ENCODE peak calls at places on chromosomes 3 and 15, in nine cellular contexts. N, E, J, R, D, B, Q, H and L are unnamed samples.

GRCh38 chr3:168426196-168426595 is 330.5 kb upstream of the GOLIM4 start:
- DNase-seq in N (no peak), E (no peak), J (no peak), R (no peak), D (no peak), B (no peak), Q (peak), H (no peak), L (peak)

GRCh38 chr3:100023150-100023549 is 91.2 kb downstream of the FILIP1L start:
- DNase-seq in N (no peak), E (peak), J (no peak), R (no peak), D (no peak), B (no peak), Q (no peak), H (no peak), L (no peak)

GRCh38 chr15:89500397-89501270 is 4.3 kb upstream of the RHCG start:
- DNase-seq in N (no peak), E (no peak), J (no peak), R (no peak), D (peak), B (no peak), Q (no peak), H (peak), L (no peak)

GRCh38 chr3:86991482-86991815 is 500 bp upstream of the VGLL3 start:
- DNase-seq in N (no peak), E (no peak), J (no peak), R (no peak), D (no peak), B (no peak), Q (no peak), H (no peak), L (no peak)

GRCh38 chr15:80990955-80991354 is 1.3 kb upstream of the MESD start:
- DNase-seq in N (no peak), E (no peak), J (no peak), R (no peak), D (no peak), B (no peak), Q (peak), H (no peak), L (no peak)

GRCh38 chr3:118909751-118910150 is 124.9 kb downstream of the IGSF11 start:
- DNase-seq in N (no peak), E (no peak), J (no peak), R (no peak), D (no peak), B (no peak), Q (peak), H (no peak), L (no peak)

GRCh38 chr3:194481103-194481502 is 5.7 kb downstream of the ATP13A3 start:
- DNase-seq in N (no peak), E (peak), J (no peak), R (no peak), D (no peak), B (no peak), Q (peak), H (peak), L (peak)

GRCh38 chr3:9676780-9677179 is 26.9 kb upstream of the CPNE9 start:
- DNase-seq in N (no peak), E (no peak), J (no peak), R (no peak), D (no peak), B (no peak), Q (no peak), H (no peak), L (no peak)

GRCh38 chr3:160540546-160540945 is 24.8 kb downstream of the KPNA4 start:
- DNase-seq in N (no peak), E (peak), J (no peak), R (no peak), D (no peak), B (no peak), Q (peak), H (no peak), L (peak)

GRCh38 chr3:141646760-141647561 is 91.1 kb upstream of the RNF7 start:
- DNase-seq in N (peak), E (peak), J (peak), R (no peak), D (no peak), B (no peak), Q (peak), H (peak), L (peak)

GRCh38 chr15:72319360-72319984 is 485 bp downstream of the CELF6 start:
- DNase-seq in N (peak), E (peak), J (peak), R (peak), D (peak), B (peak), Q (peak), H (peak), L (peak)

GRCh38 chr3:177410734-177411133 is 213.5 kb upstream of the TBL1XR1 start:
- DNase-seq in N (no peak), E (no peak), J (no peak), R (no peak), D (no peak), B (no peak), Q (no peak), H (no peak), L (no peak)

GRCh38 chr3:34260266-34260990 is 462.0 kb downstream of the PDCD6IP start:
- DNase-seq in N (peak), E (no peak), J (peak), R (no peak), D (no peak), B (peak), Q (peak), H (peak), L (peak)

GRCh38 chr15:63059075-63059474 is 16.5 kb downstream of the TPM1 start:
- DNase-seq in N (no peak), E (no peak), J (no peak), R (no peak), D (no peak), B (no peak), Q (no peak), H (no peak), L (no peak)

GRCh38 chr3:85313380-85313779 is 354.6 kb downstream of the CADM2 start:
- DNase-seq in N (no peak), E (no peak), J (no peak), R (no peak), D (no peak), B (no peak), Q (no peak), H (no peak), L (no peak)

GRCh38 chr3:9859530-9860025 is 15.8 kb upstream of the RPUSD3 start:
- DNase-seq in N (no peak), E (no peak), J (no peak), R (no peak), D (no peak), B (no peak), Q (no peak), H (no peak), L (no peak)

GRCh38 chr3:47017504-47018268 is 38.2 kb downstream of the NBEAL2 start:
- DNase-seq in N (no peak), E (peak), J (no peak), R (no peak), D (no peak), B (no peak), Q (no peak), H (no peak), L (peak)

GRCh38 chr3:192570757-192571156 is 156.6 kb downstream of the FGF12 start:
- DNase-seq in N (no peak), E (no peak), J (no peak), R (no peak), D (no peak), B (no peak), Q (peak), H (peak), L (peak)

GRCh38 chr3:12585181-12585580 is 28.3 kb downstream of the MKRN2 start:
- DNase-seq in N (no peak), E (no peak), J (peak), R (no peak), D (no peak), B (no peak), Q (no peak), H (no peak), L (no peak)

GRCh38 chr3:29764059-29764458 is 483.2 kb downstream of the RBMS3 start:
- DNase-seq in N (no peak), E (peak), J (no peak), R (no peak), D (no peak), B (no peak), Q (peak), H (peak), L (peak)

GRCh38 chr3:69339766-69340165 is 46.1 kb downstream of the FRMD4B start:
- DNase-seq in N (no peak), E (no peak), J (no peak), R (no peak), D (no peak), B (no peak), Q (no peak), H (no peak), L (no peak)

GRCh38 chr3:184347321-184348056 is 10.1 kb downstream of the FAM131A start:
- DNase-seq in N (no peak), E (no peak), J (no peak), R (no peak), D (no peak), B (no peak), Q (peak), H (no peak), L (peak)

GRCh38 chr3:9214599-9214998 is 34.8 kb downstream of the SRGAP3 start:
- DNase-seq in N (no peak), E (peak), J (no peak), R (no peak), D (no peak), B (no peak), Q (peak), H (peak), L (peak)

GRCh38 chr3:126664591-126665214 is 9.8 kb upstream of the TXNRD3 start:
- DNase-seq in N (no peak), E (no peak), J (no peak), R (no peak), D (no peak), B (no peak), Q (peak), H (peak), L (peak)

GRCh38 chr3:88057650-88058321 is 1.0 kb downstream of the CGGBP1 start:
- DNase-seq in N (peak), E (peak), J (no peak), R (no peak), D (no peak), B (no peak), Q (peak), H (peak), L (peak)

GRCh38 chr3:9064853-9065252 is 101.6 kb upstream of the RAD18 start:
- DNase-seq in N (no peak), E (no peak), J (no peak), R (no peak), D (no peak), B (no peak), Q (peak), H (no peak), L (no peak)

GRCh38 chr3:49172616-49173041 is 1.2 kb downstream of the KLHDC8B start:
- DNase-seq in N (no peak), E (no peak), J (no peak), R (no peak), D (no peak), B (no peak), Q (no peak), H (no peak), L (no peak)

GRCh38 chr3:112136959-112137693 is 4.1 kb upstream of the GCSAM start:
- DNase-seq in N (peak), E (peak), J (peak), R (no peak), D (no peak), B (no peak), Q (peak), H (peak), L (peak)

GRCh38 chr15:75043509-75044257 is 20.3 kb downstream of the PPCDC start:
- DNase-seq in N (no peak), E (peak), J (no peak), R (no peak), D (peak), B (peak), Q (peak), H (peak), L (peak)

GRCh38 chr3:107927361-107928083 is 163.3 kb downstream of the CD47 start:
- DNase-seq in N (peak), E (peak), J (peak), R (peak), D (no peak), B (peak), Q (peak), H (peak), L (peak)

GRCh38 chr15:66716668-66717025 is 14.6 kb downstream of the SMAD6 start:
- DNase-seq in N (no peak), E (no peak), J (no peak), R (no peak), D (no peak), B (no peak), Q (peak), H (no peak), L (no peak)

GRCh38 chr15:39692464-39693327 is 89.9 kb downstream of the FSIP1 start:
- DNase-seq in N (no peak), E (no peak), J (peak), R (no peak), D (no peak), B (no peak), Q (no peak), H (no peak), L (no peak)

GRCh38 chr15:42144841-42145375 is 11.5 kb downstream of the PLA2G4F start:
- DNase-seq in N (no peak), E (no peak), J (no peak), R (no peak), D (peak), B (no peak), Q (no peak), H (no peak), L (no peak)

GRCh38 chr3:105322570-105323273 is 44.0 kb upstream of the ALCAM start:
- DNase-seq in N (no peak), E (no peak), J (no peak), R (no peak), D (no peak), B (peak), Q (peak), H (no peak), L (peak)

GRCh38 chr15:92643849-92644815 is 11.4 kb downstream of the FAM174B start:
- DNase-seq in N (no peak), E (peak), J (no peak), R (no peak), D (no peak), B (no peak), Q (no peak), H (no peak), L (no peak)

GRCh38 chr15:44023176-44023575 is 171.9 kb downstream of the FRMD5 start:
- DNase-seq in N (no peak), E (no peak), J (no peak), R (no peak), D (no peak), B (no peak), Q (peak), H (peak), L (no peak)

GRCh38 chr3:13892304-13892703 is 12.4 kb upstream of the WNT7A start:
- DNase-seq in N (no peak), E (no peak), J (no peak), R (no peak), D (no peak), B (peak), Q (no peak), H (no peak), L (no peak)

GRCh38 chr3:51677358-51677757 is 6.3 kb downstream of the TEX264 start:
- DNase-seq in N (no peak), E (no peak), J (no peak), R (no peak), D (no peak), B (no peak), Q (no peak), H (no peak), L (no peak)

GRCh38 chr15:24054547-24055245 is 367.6 kb upstream of the NDN start:
- DNase-seq in N (peak), E (no peak), J (no peak), R (no peak), D (no peak), B (no peak), Q (no peak), H (no peak), L (no peak)

GRCh38 chr15:59751552-59752413 is 62.7 kb upstream of the BNIP2 start:
- DNase-seq in N (peak), E (no peak), J (no peak), R (no peak), D (no peak), B (peak), Q (peak), H (peak), L (peak)
- TF ChIP-seq CTCF in N (peak), E (peak), J (peak), R (peak), D (peak), B (peak), Q (peak), H (peak), L (peak)

DNA sequence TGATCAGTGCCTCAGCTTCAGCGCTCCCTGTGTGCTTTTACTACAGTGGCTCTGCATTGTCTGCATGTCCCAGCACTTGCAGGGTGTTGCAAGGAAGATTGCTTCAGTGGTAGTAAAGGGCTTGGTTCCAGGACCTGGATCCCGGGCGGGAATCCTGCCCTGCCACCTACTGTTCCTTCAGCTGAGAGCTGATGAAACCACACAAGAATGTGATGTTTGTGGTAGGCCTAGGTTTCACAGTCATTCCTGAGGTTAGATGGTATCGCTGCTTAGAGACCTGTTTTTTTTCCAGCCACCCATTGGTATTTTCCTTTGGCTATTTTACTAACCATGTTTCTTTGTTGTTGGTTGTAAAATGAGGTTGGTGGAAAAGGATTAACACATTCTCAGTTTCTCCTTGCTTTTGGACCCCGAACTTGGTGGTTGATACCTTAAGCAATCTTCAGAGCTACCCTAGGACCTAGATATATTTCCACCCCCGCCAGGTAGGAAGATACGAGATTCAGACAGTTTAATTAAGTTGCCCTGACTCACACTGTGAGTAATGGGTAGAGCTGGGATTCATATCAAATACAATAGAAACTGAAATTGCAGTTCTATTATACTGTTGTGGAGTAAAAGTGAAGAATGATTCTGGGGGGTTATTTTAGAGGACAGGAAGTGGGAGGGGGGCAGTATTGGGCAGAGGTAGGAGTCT is 11.4 kb downstream of the GPR87 start:
- DNase-seq in N (no peak), E (peak), J (no peak), R (no peak), D (peak), B (no peak), Q (peak), H (peak), L (peak)
- TF ChIP-seq CTCF in N (peak), E (peak), J (no peak), R (no peak), D (peak), B (no peak), Q (peak), H (no peak), L (peak)

GRCh38 chr15:77656294-77656693 is 23.6 kb upstream of the LINGO1 start:
- DNase-seq in N (no peak), E (no peak), J (no peak), R (no peak), D (no peak), B (no peak), Q (no peak), H (no peak), L (no peak)

GRCh38 chr15:77664428-77664827 is 31.7 kb upstream of the LINGO1 start:
- DNase-seq in N (no peak), E (no peak), J (no peak), R (no peak), D (no peak), B (no peak), Q (no peak), H (no peak), L (no peak)

GRCh38 chr15:77654975-77655374 is 22.3 kb upstream of the LINGO1 start:
- DNase-seq in N (peak), E (no peak), J (peak), R (no peak), D (no peak), B (no peak), Q (no peak), H (peak), L (no peak)

GRCh38 chr15:77657629-77658238 is 25.0 kb upstream of the LINGO1 start:
- DNase-seq in N (no peak), E (no peak), J (no peak), R (no peak), D (no peak), B (no peak), Q (no peak), H (no peak), L (no peak)

DNA sequence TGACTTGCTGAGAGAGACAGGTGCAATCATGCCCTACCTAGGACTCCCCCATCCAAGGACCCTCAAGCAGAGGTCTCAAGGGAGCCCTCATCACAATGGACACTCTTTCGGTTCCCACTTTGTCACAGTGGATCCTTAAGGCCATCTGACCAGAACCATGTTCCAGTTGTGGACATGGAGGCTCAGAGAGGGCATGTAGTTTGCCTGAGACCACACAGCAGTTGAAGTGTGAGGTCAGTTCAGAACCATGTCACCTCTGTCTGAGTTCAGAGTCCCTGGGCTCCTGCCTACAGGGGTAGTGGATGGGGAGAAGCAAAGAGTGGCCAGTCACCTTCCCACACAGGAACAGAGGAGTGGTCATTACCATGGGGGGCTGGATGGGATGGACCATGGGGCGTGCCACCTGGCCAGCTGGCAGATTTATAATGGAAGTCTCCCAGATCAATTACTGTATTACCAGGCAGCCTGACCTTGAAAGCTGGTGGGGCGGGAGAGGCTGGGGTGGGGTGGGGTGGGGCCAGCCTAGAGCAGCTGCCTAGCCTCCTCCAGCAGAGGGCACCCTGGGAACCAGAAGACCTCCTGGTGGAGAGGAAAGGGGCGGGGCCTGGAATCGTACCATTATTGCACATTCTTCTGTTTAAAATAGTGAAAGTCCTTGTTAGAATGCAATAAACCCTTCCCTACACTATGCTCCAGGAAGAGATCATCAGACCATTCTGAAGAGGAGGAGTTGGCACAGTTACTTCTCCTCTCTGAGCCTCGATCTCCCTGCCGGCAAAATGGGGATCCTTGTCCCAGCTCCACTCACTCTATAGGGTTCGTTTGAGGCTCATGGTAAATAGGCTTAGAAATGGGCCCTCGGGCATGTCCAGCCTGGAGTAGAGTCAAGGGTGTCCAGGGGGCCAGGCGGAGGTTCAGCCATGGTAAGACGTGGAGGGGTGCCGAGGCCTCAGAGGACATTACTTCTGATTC is 26.9 kb upstream of the LINGO1 start:
- DNase-seq in N (peak), E (peak), J (peak), R (no peak), D (no peak), B (peak), Q (peak), H (peak), L (peak)
- TF ChIP-seq CTCF in N (peak), E (peak), J (peak), R (no peak), D (peak), B (peak), Q (peak), H (peak), L (peak)

GRCh38 chr3:53231532-53232511 is 24.0 kb downstream of the TKT start:
- DNase-seq in N (no peak), E (no peak), J (no peak), R (no peak), D (no peak), B (no peak), Q (no peak), H (no peak), L (no peak)
- TF ChIP-seq CTCF in N (peak), E (peak), J (no peak), R (no peak), D (peak), B (peak), Q (no peak), H (no peak), L (peak)

GRCh38 chr15:49270541-49271421 is 100.7 kb downstream of the GALK2 start:
- DNase-seq in N (no peak), E (no peak), J (no peak), R (no peak), D (no peak), B (no peak), Q (peak), H (peak), L (peak)
- TF ChIP-seq CTCF in N (no peak), E (no peak), J (no peak), R (no peak), D (no peak), B (no peak), Q (no peak), H (no peak), L (no peak)